ENCODE peak calls at places on chromosomes 11 and 22, in eight cellular contexts. E, F, B, W, Y, D, N and J are unnamed samples. For H3K36me3, the result is how much of the 10 kb centered on the place peaks cover.

GRCh38 chr11:45805305-45806071 is 539 bp downstream of the SLC35C1 start:
- DNase-seq in E (peak), F (peak), B (peak), W (peak), Y (no peak), D (peak), N (peak), J (no peak)

GRCh38 chr11:123381149-123381548 is 48.9 kb upstream of the GRAMD1B start:
- DNase-seq in E (no peak), F (no peak), B (no peak), W (no peak), Y (no peak), D (no peak), N (no peak), J (no peak)

GRCh38 chr11:1752907-1753425 is 2.6 kb upstream of the IFITM10 start:
- DNase-seq in E (no peak), F (no peak), B (no peak), W (no peak), Y (no peak), D (no peak), N (no peak), J (no peak)

GRCh38 chr11:118061401-118062125 is 15.3 kb upstream of the TMPRSS4 start:
- DNase-seq in E (no peak), F (no peak), B (no peak), W (no peak), Y (no peak), D (no peak), N (no peak), J (no peak)

GRCh38 chr11:57094206-57094940 is 87.4 kb upstream of the LRRC55 start:
- DNase-seq in E (peak), F (no peak), B (no peak), W (peak), Y (no peak), D (no peak), N (no peak), J (no peak)

GRCh38 chr11:59426361-59427067 is at the start of gene OR5A2:
- DNase-seq in E (no peak), F (no peak), B (no peak), W (no peak), Y (no peak), D (no peak), N (no peak), J (no peak)

GRCh38 chr11:17648528-17648927 is 70.8 kb upstream of the MYOD1 start:
- DNase-seq in E (no peak), F (no peak), B (no peak), W (no peak), Y (no peak), D (no peak), N (no peak), J (no peak)

GRCh38 chr11:80967649-80968048 is 1526.8 kb upstream of the TENM4 start:
- DNase-seq in E (no peak), F (no peak), B (no peak), W (no peak), Y (no peak), D (no peak), N (no peak), J (no peak)

GRCh38 chr22:37802310-37803194 is 5.2 kb upstream of the GCAT start:
- DNase-seq in E (peak), F (peak), B (peak), W (no peak), Y (peak), D (peak), N (peak), J (no peak)

GRCh38 chr11:44266056-44266780 is 43.7 kb downstream of the ALX4 start:
- DNase-seq in E (no peak), F (no peak), B (no peak), W (no peak), Y (no peak), D (no peak), N (no peak), J (no peak)

GRCh38 chr22:42284643-42285181 is 14.3 kb upstream of the TCF20 start:
- DNase-seq in E (no peak), F (peak), B (no peak), W (no peak), Y (no peak), D (peak), N (no peak), J (no peak)

GRCh38 chr11:63598556-63598955 is 15.7 kb downstream of the PLAAT3 start:
- DNase-seq in E (no peak), F (no peak), B (no peak), W (no peak), Y (no peak), D (no peak), N (no peak), J (no peak)

GRCh38 chr11:63590024-63590788 is 24.0 kb downstream of the PLAAT3 start:
- DNase-seq in E (no peak), F (no peak), B (no peak), W (no peak), Y (no peak), D (no peak), N (no peak), J (no peak)

GRCh38 chr11:63592975-63593395 is 21.2 kb downstream of the PLAAT3 start:
- DNase-seq in E (peak), F (peak), B (peak), W (no peak), Y (no peak), D (no peak), N (peak), J (no peak)

GRCh38 chr11:63599211-63600122 is 14.8 kb downstream of the PLAAT3 start:
- DNase-seq in E (peak), F (no peak), B (peak), W (peak), Y (no peak), D (no peak), N (peak), J (no peak)

GRCh38 chr11:63595296-63595695 is 18.9 kb downstream of the PLAAT3 start:
- DNase-seq in E (peak), F (no peak), B (no peak), W (no peak), Y (peak), D (no peak), N (no peak), J (no peak)
- H3K36me3 ChIP-seq in E (under half), F (under half), B (under half), W (under half), Y (under half), D (half or more), N (under half), J (under half)

DNA sequence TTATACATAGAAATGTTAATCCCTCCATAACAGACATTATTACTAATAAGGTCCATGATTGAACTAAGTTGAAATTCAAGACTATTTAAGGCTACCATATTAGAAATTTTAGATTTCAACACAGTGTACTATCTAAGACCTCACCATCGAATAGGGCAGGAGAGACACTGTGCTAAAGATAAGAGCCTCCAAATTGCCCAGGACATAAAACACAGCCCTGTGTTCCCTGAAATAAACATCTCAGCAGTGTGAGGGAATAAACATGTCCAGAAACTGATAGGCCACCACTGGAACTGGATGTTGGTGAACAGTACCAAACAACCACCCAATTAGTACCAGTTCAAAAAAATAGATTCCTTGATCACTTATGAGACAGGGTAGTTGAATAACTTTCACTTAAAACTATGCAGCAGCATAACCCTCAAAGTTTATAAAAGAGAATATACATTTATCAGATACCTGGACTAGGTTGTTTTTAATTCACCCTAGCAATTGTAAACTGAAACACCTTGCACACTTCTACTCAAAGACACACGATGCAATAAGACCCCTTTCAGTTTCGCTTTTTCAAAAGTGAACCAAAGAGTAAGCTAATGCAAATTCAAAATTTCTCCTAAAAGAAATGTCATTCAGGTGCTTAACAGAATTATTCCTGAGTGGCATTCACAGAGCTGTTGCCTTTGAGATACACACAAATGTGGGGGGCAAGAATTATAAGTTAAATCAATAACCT is 34.3 kb downstream of the USP28 start:
- DNase-seq in E (no peak), F (no peak), B (no peak), W (no peak), Y (no peak), D (no peak), N (no peak), J (peak)
- H3K36me3 ChIP-seq in E (under half), F (under half), B (under half), W (under half), Y (under half), D (half or more), N (under half), J (under half)

GRCh38 chr22:17817079-17817478 is 42.8 kb upstream of the BID start:
- DNase-seq in E (no peak), F (no peak), B (no peak), W (no peak), Y (no peak), D (no peak), N (no peak), J (no peak)
- H3K36me3 ChIP-seq in E (under half), F (under half), B (under half), W (under half), Y (under half), D (half or more), N (under half), J (under half)

DNA sequence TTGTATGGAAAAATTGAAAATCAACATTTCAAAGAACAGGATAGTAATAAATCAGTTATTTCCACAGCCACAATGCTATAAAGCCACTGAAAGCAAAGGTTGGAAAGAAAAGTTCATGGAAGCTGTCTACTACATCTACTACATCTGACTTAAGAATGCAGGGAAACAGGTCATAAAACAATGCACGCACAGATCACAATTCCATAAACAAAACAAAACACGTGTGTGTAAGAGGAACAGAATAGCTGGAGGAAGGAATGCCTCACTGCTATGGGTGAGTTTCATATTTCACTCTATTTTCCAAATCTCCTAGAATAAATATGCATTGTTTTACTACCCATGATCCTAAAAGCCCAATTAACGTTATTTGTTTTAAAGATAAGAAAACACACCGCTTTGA is 66.3 kb downstream of the NCAPD3 start:
- DNase-seq in E (no peak), F (no peak), B (no peak), W (no peak), Y (no peak), D (no peak), N (no peak), J (no peak)
- H3K36me3 ChIP-seq in E (under half), F (under half), B (under half), W (under half), Y (under half), D (half or more), N (under half), J (under half)

GRCh38 chr11:7635137-7635536 is 38.2 kb downstream of the CYB5R2 start:
- DNase-seq in E (no peak), F (no peak), B (no peak), W (no peak), Y (no peak), D (peak), N (no peak), J (no peak)
- H3K36me3 ChIP-seq in E (under half), F (under half), B (under half), W (under half), Y (under half), D (half or more), N (under half), J (under half)

GRCh38 chr11:14458377-14458776 is 41.2 kb downstream of the COPB1 start:
- DNase-seq in E (no peak), F (no peak), B (no peak), W (no peak), Y (no peak), D (no peak), N (no peak), J (no peak)

GRCh38 chr11:14460147-14460546 is 39.5 kb downstream of the COPB1 start:
- DNase-seq in E (no peak), F (no peak), B (no peak), W (no peak), Y (no peak), D (no peak), N (no peak), J (no peak)

DNA sequence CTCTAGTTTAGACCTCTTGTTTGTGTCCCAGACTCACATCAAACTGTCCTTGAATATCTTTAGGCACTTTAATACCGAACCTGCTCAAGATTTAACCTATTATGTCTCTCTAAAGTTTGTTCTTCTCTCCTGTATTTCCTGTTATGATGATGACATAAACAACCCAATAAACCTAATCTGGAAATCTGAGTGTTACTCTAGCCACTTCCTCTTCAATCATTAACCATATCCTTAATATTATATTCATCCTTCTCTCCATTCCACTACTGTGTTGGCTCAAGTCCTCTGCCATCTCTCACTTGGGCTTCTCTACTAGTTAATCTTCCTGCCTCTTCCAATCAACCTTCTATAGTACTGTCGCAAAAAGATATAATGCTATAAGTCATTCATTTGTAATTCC is 36.0 kb downstream of the COPB1 start:
- DNase-seq in E (no peak), F (no peak), B (no peak), W (no peak), Y (no peak), D (no peak), N (no peak), J (no peak)
- H3K36me3 ChIP-seq in E (half or more), F (under half), B (under half), W (half or more), Y (under half), D (half or more), N (half or more), J (under half)